ENCODE peak calls at places on chromosomes 2 and 18, in five cellular contexts. N, J, C, A and I are unnamed samples.

GRCh38 chr2:82650038-82650437 is 1809.0 kb downstream of the SUCLG1 start:
- DNase-seq in C (no peak), N (no peak), A (no peak), J (no peak), I (no peak)

GRCh38 chr2:33133436-33133835 is 186.7 kb downstream of the LTBP1 start:
- DNase-seq in A (no peak), N (peak; percentile 45), C (no peak), J (no peak), I (peak; percentile 43)

GRCh38 chr2:197315371-197315770 is 4.8 kb upstream of the ANKRD44 start:
- DNase-seq in J (no peak), C (no peak), N (no peak), A (no peak), I (no peak)

GRCh38 chr2:100252811-100253698 is 69.2 kb downstream of the LONRF2 start:
- DNase-seq in A (no peak), J (no peak), C (no peak), N (no peak), I (no peak)

GRCh38 chr18:907880-908512 is 3.3 kb downstream of the ADCYAP1 start:
- DNase-seq in N (no peak), C (no peak), J (peak; percentile 74), A (no peak), I (no peak)

GRCh38 chr18:40250218-40250617 is 1704.8 kb upstream of the PIK3C3 start:
- DNase-seq in C (no peak), J (no peak), A (no peak), N (peak; percentile 2), I (no peak)

GRCh38 chr2:189164732-189165131 is 14.8 kb downstream of the COL5A2 start:
- DNase-seq in N (peak; percentile 48), C (no peak), J (no peak), A (peak; percentile 26), I (no peak)

GRCh38 chr18:36307513-36307912 is 10.0 kb downstream of the FHOD3 start:
- DNase-seq in N (peak; percentile 57), J (no peak), A (no peak), C (no peak), I (no peak)

GRCh38 chr18:75433098-75433497 is 5.6 kb upstream of the SMIM21 start:
- DNase-seq in C (no peak), J (no peak), A (no peak), N (no peak), I (no peak)

GRCh38 chr2:196170202-196170680 is 1.1 kb downstream of the STK17B start:
- DNase-seq in A (peak; percentile 49), J (no peak), C (no peak), N (peak; percentile 64), I (peak; percentile 66)

GRCh38 chr2:202193305-202193704 is 45.1 kb downstream of the SUMO1 start:
- DNase-seq in C (no peak), N (no peak), A (no peak), J (no peak), I (no peak)

GRCh38 chr2:197571622-197572271 is 55.9 kb downstream of the MOB4 start:
- DNase-seq in N (peak; percentile 19), J (no peak), C (no peak), A (no peak), I (peak; percentile 15)

GRCh38 chr18:79581406-79581805 is 98.2 kb upstream of the CTDP1 start:
- DNase-seq in A (no peak), N (no peak), C (no peak), J (peak; percentile 39), I (no peak)

GRCh38 chr2:128134573-128134972 is 43.6 kb downstream of the UGGT1 start:
- DNase-seq in A (no peak), J (no peak), C (no peak), N (peak; percentile 78), I (no peak)

GRCh38 chr18:58309610-58310239 is 265.7 kb downstream of the NEDD4L start:
- DNase-seq in J (no peak), N (no peak), A (no peak), C (no peak), I (no peak)

GRCh38 chr18:63405986-63406385 is 16.3 kb downstream of the VPS4B start:
- DNase-seq in N (no peak), J (no peak), C (no peak), A (no peak), I (no peak)

GRCh38 chr2:1704606-1705556 is 39.4 kb downstream of the PXDN start:
- DNase-seq in N (no peak), J (no peak), C (no peak), A (peak; percentile 32), I (peak; percentile 18)

GRCh38 chr2:142065156-142065555 is 65.7 kb downstream of the LRP1B start:
- DNase-seq in C (no peak), A (no peak), J (no peak), N (no peak), I (no peak)

GRCh38 chr2:96353032-96353561 is 17.5 kb downstream of the NCAPH start:
- DNase-seq in C (no peak), N (no peak), A (no peak), J (no peak), I (peak; percentile 77)

GRCh38 chr2:159131882-159132281 is 154.6 kb downstream of the WDSUB1 start:
- DNase-seq in A (peak; percentile 42), J (no peak), N (peak; percentile 98), C (no peak), I (peak; percentile 98)

GRCh38 chr2:173553589-173553988 is 198.9 kb downstream of the CDCA7 start:
- DNase-seq in J (no peak), C (no peak), N (peak; percentile 30), A (peak; percentile 49), I (peak; percentile 40)

GRCh38 chr18:74331404-74331803 is 15.8 kb downstream of the C18orf63 start:
- DNase-seq in J (no peak), A (peak; percentile 32), N (peak; percentile 12), C (no peak), I (peak; percentile 51)

GRCh38 chr2:105111365-105112150 is 73.7 kb downstream of the MRPS9 start:
- DNase-seq in C (no peak), N (no peak), J (no peak), A (no peak), I (no peak)

GRCh38 chr2:38156262-38156835 is 80.4 kb upstream of the CYP1B1 start:
- DNase-seq in J (no peak), A (no peak), C (no peak), N (no peak), I (no peak)

GRCh38 chr2:111037136-111037535 is 83.6 kb upstream of the BCL2L11 start:
- DNase-seq in J (no peak), A (no peak), N (no peak), C (no peak), I (no peak)

GRCh38 chr18:62772860-62773584 is 57.7 kb downstream of the PHLPP1 start:
- DNase-seq in C (no peak), A (no peak), N (no peak), J (no peak), I (no peak)

GRCh38 chr2:2613279-2614199 is 282.5 kb upstream of the MYT1L start:
- DNase-seq in N (peak; percentile 73), C (peak; percentile 69), A (peak; percentile 96), J (peak; percentile 95), I (peak; percentile 92)

GRCh38 chr2:241796209-241796608 is 12.8 kb upstream of the NEU4 start:
- DNase-seq in J (peak; percentile 44), N (no peak), C (no peak), A (no peak), I (no peak)

DNA sequence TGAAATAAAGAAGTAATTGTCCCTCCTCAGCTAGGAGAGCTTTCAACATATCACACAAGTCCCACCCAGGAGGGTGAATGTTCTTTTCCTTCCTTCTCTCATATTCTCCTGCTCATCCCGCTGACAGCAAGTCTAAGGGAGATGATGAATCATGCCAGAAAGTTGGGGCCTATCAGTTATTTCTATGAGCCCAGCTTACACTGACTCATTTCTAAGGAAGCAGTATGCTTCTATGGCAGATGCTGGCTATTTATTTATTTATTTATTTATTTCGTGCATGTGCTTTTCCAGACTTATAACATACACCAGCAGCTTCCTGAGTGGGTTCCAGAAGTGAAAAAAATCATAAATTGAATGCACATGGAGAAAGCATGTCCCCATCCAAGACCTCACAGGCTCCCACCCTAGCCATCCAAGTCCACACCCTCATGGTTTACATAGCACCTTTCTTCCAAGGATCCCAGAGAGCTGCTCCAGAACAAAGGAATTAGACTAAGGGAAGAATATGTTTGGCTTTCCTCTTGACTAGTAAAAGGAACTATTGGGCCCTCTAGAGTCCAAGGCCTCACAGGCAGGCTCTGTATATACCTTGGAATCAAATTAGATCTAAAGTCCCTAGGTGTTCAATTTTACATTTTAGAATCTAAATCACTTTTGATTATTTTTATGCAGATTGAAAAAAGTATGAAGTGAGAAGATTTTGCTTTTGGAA is 1074.2 kb upstream of the ZEB2 start:
- DNase-seq in C (no peak), A (peak; percentile 59), J (no peak), N (peak; percentile 85), I (peak; percentile 95)
- TF ChIP-seq CTCF in C (no peak), A (peak; percentile 24), J (no peak), N (peak; percentile 21), I (peak; percentile 56)

GRCh38 chr2:219213486-219214071 is 5.2 kb downstream of the ABCB6 start:
- DNase-seq in A (no peak), N (no peak), J (no peak), C (no peak), I (no peak)
- H3K36me3 ChIP-seq in A (no peaks in the 10 kb centered on the region), N (peaks cover 7% of the 10 kb centered on the region), J (no peaks in the 10 kb centered on the region), C (peaks cover under 1% of the 10 kb centered on the region), I (peaks cover 6% of the 10 kb centered on the region)

DNA sequence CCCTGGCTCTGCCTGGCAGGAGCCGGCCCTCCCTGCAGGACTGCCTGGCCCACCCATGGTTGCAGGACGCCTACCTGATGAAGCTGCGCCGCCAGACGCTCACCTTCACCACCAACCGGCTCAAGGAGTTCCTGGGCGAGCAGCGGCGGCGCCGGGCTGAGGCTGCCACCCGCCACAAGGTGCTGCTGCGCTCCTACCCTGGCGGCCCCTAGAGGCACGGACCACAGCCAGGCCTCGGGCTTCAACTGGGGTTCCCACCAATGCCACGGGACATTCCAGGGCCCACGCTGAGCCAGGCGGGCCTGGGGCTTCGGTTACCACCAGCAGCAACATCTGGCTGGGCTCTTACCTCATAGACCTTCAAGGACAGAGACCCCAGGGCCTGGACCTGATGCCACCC is 6.1 kb upstream of the GMPPA start:
- DNase-seq in N (no peak), J (no peak), A (no peak), C (no peak), I (no peak)
- TF ChIP-seq CTCF in N (no peak), J (no peak), A (no peak), C (no peak), I (no peak)

GRCh38 chr2:47801118-47801517 is 18.2 kb downstream of the MSH6 start:
- DNase-seq in J (no peak), C (no peak), A (no peak), N (no peak), I (no peak)

GRCh38 chr2:47799210-47799609 is 16.3 kb downstream of the MSH6 start:
- DNase-seq in A (no peak), J (no peak), N (no peak), C (no peak), I (no peak)

GRCh38 chr2:47798628-47799027 is 15.7 kb downstream of the MSH6 start:
- DNase-seq in J (no peak), A (no peak), N (no peak), C (no peak), I (no peak)

DNA sequence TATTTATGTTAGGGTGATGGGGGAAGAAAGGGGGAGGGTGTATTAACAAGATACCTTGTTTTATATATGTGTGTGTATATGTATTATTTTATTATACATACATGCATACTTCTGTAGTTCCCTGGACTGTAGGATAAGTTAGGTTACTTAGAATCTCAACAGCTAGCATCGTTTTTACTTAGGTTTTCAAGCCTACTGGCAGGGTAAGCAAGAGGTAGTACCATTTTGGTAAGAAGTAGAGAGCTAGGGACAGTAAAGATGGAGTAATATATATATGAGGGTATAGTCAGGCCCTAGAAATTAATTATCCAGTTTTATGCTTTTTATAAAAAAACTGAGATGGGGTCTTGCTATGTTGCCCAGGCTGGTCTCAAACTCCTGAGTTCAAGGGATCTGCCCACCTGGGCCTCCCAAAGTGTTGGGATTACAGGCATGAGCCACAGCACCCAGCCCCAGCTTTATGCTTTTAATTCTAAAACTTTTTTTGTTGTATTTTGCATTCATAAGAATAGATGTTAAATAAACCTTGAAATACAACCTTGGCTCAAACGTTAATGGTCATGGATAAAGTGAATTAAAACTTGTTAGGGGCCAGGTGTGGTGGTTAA is 13.2 kb downstream of the MSH6 start:
- DNase-seq in J (no peak), N (no peak), A (no peak), C (no peak), I (no peak)
- H3K36me3 ChIP-seq in J (peaks cover 17% of the 10 kb centered on the region), N (peaks cover 43% of the 10 kb centered on the region), A (peaks cover 10% of the 10 kb centered on the region), C (peaks cover 24% of the 10 kb centered on the region), I (peaks cover 52% of the 10 kb centered on the region)